ENCODE peak calls at places on chromosomes 13 and 19, in seven cellular contexts. V is AG09319, Y is RWPE1, X is GM13977, R is lower lobe of right lung, A is transverse colon, W is lung. G is an unnamed sample.
A peak's percentile ranks its signal among the peaks of the same experiment; 100 is the strongest.

GRCh38 chr19:47792616-47793015 is 11.7 kb downstream of the TPRX1 start:
- DNase-seq in V (no peak), Y (no peak), X (no peak), R (no peak), A (no peak), W (no peak), G (no peak)

GRCh38 chr19:16457954-16458331 is 13.8 kb downstream of the EPS15L1 start:
- DNase-seq in V (no peak), Y (no peak), X (no peak), R (no peak), A (no peak), W (no peak), G (no peak)

GRCh38 chr13:34152996-34153395 is 335.0 kb downstream of the RFC3 start:
- DNase-seq in V (no peak), Y (no peak), X (no peak), R (no peak), A (no peak), W (no peak), G (no peak)

GRCh38 chr19:19113040-19113541 is 25.2 kb downstream of the TMEM161A start:
- DNase-seq in V (no peak), Y (no peak), X (no peak), R (no peak), A (no peak), W (no peak), G (no peak)

GRCh38 chr13:98478134-98479129 is 98.5 kb downstream of the STK24 start:
- DNase-seq in V (no peak), Y (no peak), X (no peak), R (no peak), A (no peak), W (no peak), G (no peak)

GRCh38 chr13:110443633-110444225 is 117.8 kb downstream of the RAB20 start:
- DNase-seq in V (no peak), Y (no peak), X (no peak), R (no peak), A (no peak), W (no peak), G (no peak)

GRCh38 chr13:60448907-60449510 is 52.0 kb downstream of the TDRD3 start:
- DNase-seq in V (peak; percentile 3), Y (peak; percentile 44), X (peak; percentile 17), R (no peak), A (no peak), W (no peak), G (no peak)

GRCh38 chr13:43939149-43939548 is 59.4 kb downstream of the LACC1 start:
- DNase-seq in V (no peak), Y (no peak), X (no peak), R (no peak), A (no peak), W (no peak), G (no peak)

GRCh38 chr13:42612021-42612765 is 38.2 kb downstream of the TNFSF11 start:
- DNase-seq in V (no peak), Y (no peak), X (no peak), R (no peak), A (no peak), W (no peak), G (no peak)

GRCh38 chr19:18433039-18433691 is 4.8 kb downstream of the ISYNA1 start:
- DNase-seq in V (no peak), Y (no peak), X (peak; percentile 73), R (no peak), A (no peak), W (no peak), G (no peak)

GRCh38 chr13:35478384-35479222 is 2.1 kb upstream of the MAB21L1 start:
- DNase-seq in V (no peak), Y (no peak), X (peak; percentile 22), R (no peak), A (no peak), W (no peak), G (peak; percentile 88)

GRCh38 chr19:8561071-8561764 is 16.0 kb downstream of the MYO1F start:
- DNase-seq in V (no peak), Y (no peak), X (no peak), R (no peak), A (no peak), W (no peak), G (no peak)

GRCh38 chr19:15252398-15253018 is 20.3 kb upstream of the EPHX3 start:
- DNase-seq in V (peak; percentile 22), Y (no peak), X (no peak), R (no peak), A (no peak), W (no peak), G (no peak)

GRCh38 chr19:35223856-35224505 is 4.6 kb downstream of the FAM187B start:
- DNase-seq in V (no peak), Y (no peak), X (no peak), R (no peak), A (no peak), W (no peak), G (no peak)

GRCh38 chr19:29260477-29261317 is 47.7 kb upstream of the UQCRFS1 start:
- DNase-seq in V (no peak), Y (no peak), X (no peak), R (no peak), A (no peak), W (no peak), G (no peak)

GRCh38 chr13:39587939-39588338 is 15.1 kb downstream of the LHFPL6 start:
- DNase-seq in V (no peak), Y (no peak), X (no peak), R (no peak), A (no peak), W (no peak), G (no peak)

DNA sequence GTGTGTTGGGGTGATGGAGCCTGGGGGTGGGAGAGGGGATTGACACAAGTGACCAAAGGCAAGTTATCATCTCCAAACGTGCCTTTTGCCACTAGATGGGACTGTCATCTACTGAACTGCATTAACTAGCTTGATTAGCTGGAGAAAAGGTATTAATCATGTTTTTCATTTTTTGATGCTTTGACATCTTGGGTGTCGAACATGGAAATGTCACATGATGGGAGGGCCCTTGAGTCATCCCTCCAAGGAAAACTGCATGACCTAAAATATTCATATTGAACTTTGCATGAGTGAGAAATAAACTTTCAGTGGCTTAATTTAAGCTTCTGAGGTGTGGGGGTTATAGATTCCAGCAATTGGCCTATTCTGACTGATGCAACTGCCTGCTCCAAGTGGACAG is 73.3 kb downstream of the ALOX5AP start:
- DNase-seq in V (no peak), Y (no peak), X (no peak), R (no peak), A (no peak), W (no peak), G (no peak)
- TF ChIP-seq CTCF in V (no peak), Y (no peak), X (no peak), R (no peak), A (no peak), W (no peak), G (peak; percentile 57)

DNA sequence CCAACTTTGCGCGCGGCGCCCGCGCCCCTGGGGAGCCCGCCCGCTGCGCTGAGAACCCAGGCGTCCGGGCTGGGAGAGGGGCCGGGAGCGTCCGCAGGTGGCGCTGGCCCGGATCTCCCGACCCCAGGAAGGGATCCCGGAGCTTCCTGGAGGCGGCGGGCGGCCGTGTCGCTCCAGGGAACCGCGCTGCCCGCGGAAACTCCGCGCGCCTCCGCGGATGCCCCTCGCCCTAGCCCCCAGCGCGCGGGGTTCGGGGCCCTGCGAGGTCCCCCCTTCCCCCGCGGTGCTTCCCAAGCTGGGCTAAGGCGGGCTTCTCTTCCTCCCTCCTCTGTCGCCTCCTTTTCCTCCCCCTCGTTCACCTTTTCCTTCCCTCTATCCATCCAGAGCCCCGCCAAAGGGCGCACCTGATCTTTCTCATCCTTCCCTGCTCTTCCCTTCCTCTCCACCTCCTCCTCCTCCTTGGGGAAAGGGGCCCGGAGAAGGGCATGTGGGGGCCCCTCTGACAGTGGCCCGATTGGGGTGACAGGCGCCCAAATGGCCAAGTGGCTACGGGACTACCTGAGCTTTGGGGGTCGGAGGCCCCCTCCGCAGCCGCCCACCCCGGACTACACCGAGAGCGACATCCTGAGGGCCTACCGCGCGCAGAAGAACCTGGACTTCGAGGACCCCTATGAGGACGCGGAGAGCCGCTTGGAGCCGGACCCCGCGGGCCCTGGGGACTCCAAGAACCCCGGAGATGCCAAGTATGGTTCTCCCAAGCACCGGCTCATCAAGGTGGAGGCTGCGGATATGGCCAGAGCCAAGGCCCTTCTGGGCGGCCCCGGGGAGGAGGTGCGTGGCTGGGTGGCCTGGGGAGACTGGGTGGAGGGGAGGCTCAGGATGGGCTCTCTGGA is 710 bp downstream of the SHD start:
- DNase-seq in V (no peak), Y (no peak), X (no peak), R (no peak), A (no peak), W (no peak), G (no peak)
- TF ChIP-seq CTCF in V (no peak), Y (no peak), X (no peak), R (no peak), A (no peak), W (no peak), G (no peak)

GRCh38 chr13:20487927-20488326 is 37.7 kb downstream of the CRYL1 start:
- DNase-seq in V (no peak), Y (no peak), X (no peak), R (no peak), A (no peak), W (no peak), G (no peak)

GRCh38 chr13:20492641-20493040 is 33.0 kb downstream of the CRYL1 start:
- DNase-seq in V (peak; percentile 7), Y (no peak), X (peak; percentile 61), R (no peak), A (peak; percentile 30), W (no peak), G (no peak)

GRCh38 chr13:20492036-20492435 is 33.6 kb downstream of the CRYL1 start:
- DNase-seq in V (no peak), Y (no peak), X (no peak), R (no peak), A (no peak), W (no peak), G (no peak)

GRCh38 chr13:20494656-20495055 is 31.0 kb downstream of the CRYL1 start:
- DNase-seq in V (no peak), Y (no peak), X (no peak), R (no peak), A (no peak), W (no peak), G (no peak)

GRCh38 chr13:20489185-20489820 is 36.4 kb downstream of the CRYL1 start:
- DNase-seq in V (no peak), Y (peak; percentile 41), X (peak; percentile 57), R (no peak), A (peak; percentile 52), W (no peak), G (no peak)
- TF ChIP-seq CTCF in V (no peak), Y (no peak), X (peak; percentile 70), R (no peak), A (peak; percentile 37), W (peak; percentile 39), G (no peak)

GRCh38 chr19:57191141-57192063 is at the start of gene ZNF264:
- DNase-seq in V (peak; percentile 50), Y (peak; percentile 81), X (peak; percentile 93), R (peak; percentile 95), A (peak; percentile 92), W (peak; percentile 93), G (peak; percentile 96)
- TF ChIP-seq CTCF in V (no peak), Y (no peak), X (peak; percentile 11), R (no peak), A (no peak), W (no peak), G (peak; percentile 58)

GRCh38 chr19:33430674-33431277 is 57.3 kb downstream of the CEBPG start:
- DNase-seq in V (peak; percentile 28), Y (peak; percentile 66), X (peak; percentile 81), R (peak; percentile 68), A (peak; percentile 67), W (peak; percentile 51), G (peak; percentile 85)
- TF ChIP-seq CTCF in V (peak; percentile 90), Y (peak; percentile 86), X (peak; percentile 96), R (peak; percentile 80), A (peak; percentile 62), W (peak; percentile 53), G (peak; percentile 85)